ENCODE peak calls at places on chromosomes 4 and X, in eight cellular contexts. One of them, this sample, is unnamed. For H3K9me3, the result is how much of the 10 kb centered on the place peaks cover.

GRCh38 chrX:70254063-70254400 is 6.0 kb downstream of the P2RY4 start:
- DNase-seq in transverse colon: no peak
- DNase-seq in fibroblast of lung: no peak
- DNase-seq in gastrocnemius medialis: no peak
- DNase-seq in IMR-90: no peak
- DNase-seq in ascending aorta: no peak
- DNase-seq in CD8-positive, alpha-beta memory T cell: no peak
- DNase-seq in heart left ventricle: no peak
- DNase-seq in this sample: no peak

GRCh38 chr4:169625886-169626285 is 5.5 kb downstream of the CLCN3 start:
- DNase-seq in transverse colon: no peak
- DNase-seq in fibroblast of lung: no peak
- DNase-seq in ascending aorta: no peak
- DNase-seq in CD8-positive, alpha-beta memory T cell: no peak
- DNase-seq in gastrocnemius medialis: no peak
- DNase-seq in heart left ventricle: no peak
- DNase-seq in IMR-90: no peak
- DNase-seq in this sample: no peak

GRCh38 chrX:13253223-13253622 is 66.6 kb downstream of the ATXN3L start:
- DNase-seq in gastrocnemius medialis: no peak
- DNase-seq in heart left ventricle: no peak
- DNase-seq in IMR-90: no peak
- DNase-seq in ascending aorta: no peak
- DNase-seq in transverse colon: no peak
- DNase-seq in fibroblast of lung: no peak
- DNase-seq in CD8-positive, alpha-beta memory T cell: no peak
- DNase-seq in this sample: no peak

GRCh38 chr4:57137261-57137660 is 27.1 kb upstream of the IGFBP7 start:
- DNase-seq in heart left ventricle: no peak
- DNase-seq in CD8-positive, alpha-beta memory T cell: no peak
- DNase-seq in ascending aorta: no peak
- DNase-seq in IMR-90: no peak
- DNase-seq in fibroblast of lung: peak
- DNase-seq in gastrocnemius medialis: no peak
- DNase-seq in transverse colon: no peak
- DNase-seq in this sample: no peak

GRCh38 chr4:20248155-20248558 is 3.5 kb upstream of the SLIT2 start:
- DNase-seq in ascending aorta: no peak
- DNase-seq in IMR-90: peak
- DNase-seq in fibroblast of lung: peak
- DNase-seq in gastrocnemius medialis: no peak
- DNase-seq in heart left ventricle: no peak
- DNase-seq in CD8-positive, alpha-beta memory T cell: no peak
- DNase-seq in transverse colon: no peak
- DNase-seq in this sample: no peak

GRCh38 chr4:19494958-19495357 is 756.7 kb upstream of the SLIT2 start:
- DNase-seq in CD8-positive, alpha-beta memory T cell: no peak
- DNase-seq in gastrocnemius medialis: no peak
- DNase-seq in heart left ventricle: no peak
- DNase-seq in fibroblast of lung: peak
- DNase-seq in IMR-90: peak
- DNase-seq in transverse colon: no peak
- DNase-seq in ascending aorta: no peak
- DNase-seq in this sample: no peak

GRCh38 chrX:138897621-138898492 is 186.3 kb upstream of the FGF13 start:
- DNase-seq in IMR-90: no peak
- DNase-seq in fibroblast of lung: peak
- DNase-seq in CD8-positive, alpha-beta memory T cell: no peak
- DNase-seq in ascending aorta: no peak
- DNase-seq in heart left ventricle: no peak
- DNase-seq in transverse colon: no peak
- DNase-seq in gastrocnemius medialis: no peak
- DNase-seq in this sample: no peak

GRCh38 chr4:8574796-8575370 is 5.3 kb upstream of the GPR78 start:
- DNase-seq in CD8-positive, alpha-beta memory T cell: no peak
- DNase-seq in fibroblast of lung: no peak
- DNase-seq in gastrocnemius medialis: no peak
- DNase-seq in transverse colon: no peak
- DNase-seq in IMR-90: no peak
- DNase-seq in heart left ventricle: no peak
- DNase-seq in ascending aorta: no peak
- DNase-seq in this sample: peak

GRCh38 chr4:36187723-36188333 is 56.5 kb downstream of the ARAP2 start:
- DNase-seq in heart left ventricle: no peak
- DNase-seq in transverse colon: no peak
- DNase-seq in gastrocnemius medialis: no peak
- DNase-seq in IMR-90: peak
- DNase-seq in CD8-positive, alpha-beta memory T cell: peak
- DNase-seq in fibroblast of lung: peak
- DNase-seq in ascending aorta: no peak
- DNase-seq in this sample: no peak

GRCh38 chr4:128290526-128290925 is 2.9 kb upstream of the PGRMC2 start:
- DNase-seq in transverse colon: no peak
- DNase-seq in CD8-positive, alpha-beta memory T cell: no peak
- DNase-seq in IMR-90: no peak
- DNase-seq in fibroblast of lung: no peak
- DNase-seq in ascending aorta: no peak
- DNase-seq in gastrocnemius medialis: no peak
- DNase-seq in heart left ventricle: no peak
- DNase-seq in this sample: no peak

GRCh38 chr4:76570141-76570989 is 135.3 kb downstream of the SHROOM3 start:
- DNase-seq in fibroblast of lung: peak
- DNase-seq in heart left ventricle: no peak
- DNase-seq in CD8-positive, alpha-beta memory T cell: no peak
- DNase-seq in ascending aorta: no peak
- DNase-seq in IMR-90: peak
- DNase-seq in gastrocnemius medialis: no peak
- DNase-seq in transverse colon: no peak
- DNase-seq in this sample: no peak

GRCh38 chrX:78545233-78545632 is 113.9 kb downstream of the RTL3 start:
- DNase-seq in fibroblast of lung: no peak
- DNase-seq in heart left ventricle: no peak
- DNase-seq in transverse colon: no peak
- DNase-seq in IMR-90: no peak
- DNase-seq in CD8-positive, alpha-beta memory T cell: no peak
- DNase-seq in gastrocnemius medialis: no peak
- DNase-seq in ascending aorta: no peak
- DNase-seq in this sample: no peak

GRCh38 chr4:123706961-123707360 is 310.4 kb downstream of the SPRY1 start:
- DNase-seq in heart left ventricle: no peak
- DNase-seq in gastrocnemius medialis: no peak
- DNase-seq in fibroblast of lung: peak
- DNase-seq in CD8-positive, alpha-beta memory T cell: no peak
- DNase-seq in IMR-90: no peak
- DNase-seq in transverse colon: no peak
- DNase-seq in ascending aorta: no peak
- DNase-seq in this sample: no peak

GRCh38 chr4:183098723-183099536 is at the start of gene WWC2:
- DNase-seq in transverse colon: peak
- DNase-seq in fibroblast of lung: peak
- DNase-seq in CD8-positive, alpha-beta memory T cell: peak
- DNase-seq in IMR-90: peak
- DNase-seq in ascending aorta: peak
- DNase-seq in gastrocnemius medialis: peak
- DNase-seq in heart left ventricle: peak
- DNase-seq in this sample: peak

GRCh38 chr4:184506527-184507121 is 32.3 kb upstream of the IRF2 start:
- DNase-seq in ascending aorta: no peak
- DNase-seq in IMR-90: no peak
- DNase-seq in fibroblast of lung: no peak
- DNase-seq in gastrocnemius medialis: no peak
- DNase-seq in heart left ventricle: no peak
- DNase-seq in CD8-positive, alpha-beta memory T cell: no peak
- DNase-seq in transverse colon: peak
- DNase-seq in this sample: no peak

GRCh38 chr4:109296545-109296944 is 5.9 kb downstream of the COL25A1 start:
- DNase-seq in heart left ventricle: no peak
- DNase-seq in fibroblast of lung: peak
- DNase-seq in IMR-90: no peak
- DNase-seq in gastrocnemius medialis: no peak
- DNase-seq in ascending aorta: no peak
- DNase-seq in CD8-positive, alpha-beta memory T cell: no peak
- DNase-seq in transverse colon: no peak
- DNase-seq in this sample: no peak

GRCh38 chr4:119238068-119238722 is 25.7 kb downstream of the USP53 start:
- DNase-seq in heart left ventricle: no peak
- DNase-seq in gastrocnemius medialis: no peak
- DNase-seq in ascending aorta: no peak
- DNase-seq in IMR-90: peak
- DNase-seq in transverse colon: no peak
- DNase-seq in fibroblast of lung: no peak
- DNase-seq in CD8-positive, alpha-beta memory T cell: no peak
- DNase-seq in this sample: no peak

GRCh38 chr4:145155268-145155870 is 25.0 kb downstream of the OTUD4 start:
- DNase-seq in IMR-90: no peak
- DNase-seq in gastrocnemius medialis: no peak
- DNase-seq in fibroblast of lung: no peak
- DNase-seq in ascending aorta: no peak
- DNase-seq in heart left ventricle: no peak
- DNase-seq in transverse colon: no peak
- DNase-seq in CD8-positive, alpha-beta memory T cell: no peak
- DNase-seq in this sample: no peak

GRCh38 chr4:172989984-172990711 is 178.5 kb upstream of the GALNT7 start:
- DNase-seq in IMR-90: no peak
- DNase-seq in heart left ventricle: no peak
- DNase-seq in transverse colon: no peak
- DNase-seq in gastrocnemius medialis: no peak
- DNase-seq in fibroblast of lung: no peak
- DNase-seq in ascending aorta: no peak
- DNase-seq in CD8-positive, alpha-beta memory T cell: no peak
- DNase-seq in this sample: no peak

GRCh38 chr4:1640110-1640509 is 44.0 kb downstream of the FAM53A start:
- DNase-seq in IMR-90: no peak
- DNase-seq in fibroblast of lung: no peak
- DNase-seq in heart left ventricle: peak
- DNase-seq in gastrocnemius medialis: no peak
- DNase-seq in CD8-positive, alpha-beta memory T cell: no peak
- DNase-seq in ascending aorta: no peak
- DNase-seq in transverse colon: no peak
- DNase-seq in this sample: peak

GRCh38 chr4:1643971-1644735 is 40.0 kb downstream of the FAM53A start:
- DNase-seq in fibroblast of lung: no peak
- DNase-seq in ascending aorta: no peak
- DNase-seq in gastrocnemius medialis: no peak
- DNase-seq in IMR-90: no peak
- DNase-seq in transverse colon: no peak
- DNase-seq in heart left ventricle: no peak
- DNase-seq in CD8-positive, alpha-beta memory T cell: no peak
- DNase-seq in this sample: no peak

GRCh38 chr4:1641671-1642070 is 42.4 kb downstream of the FAM53A start:
- DNase-seq in IMR-90: no peak
- DNase-seq in heart left ventricle: peak
- DNase-seq in ascending aorta: no peak
- DNase-seq in CD8-positive, alpha-beta memory T cell: no peak
- DNase-seq in gastrocnemius medialis: no peak
- DNase-seq in transverse colon: no peak
- DNase-seq in fibroblast of lung: no peak
- DNase-seq in this sample: no peak

GRCh38 chr4:1644906-1645657 is 39.0 kb downstream of the FAM53A start:
- DNase-seq in gastrocnemius medialis: no peak
- DNase-seq in transverse colon: peak
- DNase-seq in heart left ventricle: peak
- DNase-seq in ascending aorta: no peak
- DNase-seq in fibroblast of lung: peak
- DNase-seq in CD8-positive, alpha-beta memory T cell: no peak
- DNase-seq in IMR-90: no peak
- DNase-seq in this sample: peak

GRCh38 chr4:1642196-1642951 is 41.7 kb downstream of the FAM53A start:
- DNase-seq in heart left ventricle: peak
- DNase-seq in ascending aorta: no peak
- DNase-seq in transverse colon: no peak
- DNase-seq in CD8-positive, alpha-beta memory T cell: no peak
- DNase-seq in gastrocnemius medialis: no peak
- DNase-seq in fibroblast of lung: no peak
- DNase-seq in IMR-90: no peak
- DNase-seq in this sample: peak
- H3K27ac ChIP-seq in heart left ventricle: no peak
- H3K27ac ChIP-seq in ascending aorta: no peak
- H3K27ac ChIP-seq in transverse colon: no peak
- H3K27ac ChIP-seq in CD8-positive, alpha-beta memory T cell: no peak
- H3K27ac ChIP-seq in gastrocnemius medialis: no peak
- H3K27ac ChIP-seq in fibroblast of lung: no peak
- H3K27ac ChIP-seq in IMR-90: no peak
- H3K27ac ChIP-seq in this sample: no peak

GRCh38 chr4:86603486-86603885 is 9.4 kb downstream of the PTPN13 start:
- DNase-seq in transverse colon: no peak
- DNase-seq in gastrocnemius medialis: no peak
- DNase-seq in fibroblast of lung: no peak
- DNase-seq in IMR-90: no peak
- DNase-seq in CD8-positive, alpha-beta memory T cell: no peak
- DNase-seq in heart left ventricle: no peak
- DNase-seq in ascending aorta: no peak
- DNase-seq in this sample: no peak
- H3K9me3 ChIP-seq in transverse colon: under half
- H3K9me3 ChIP-seq in gastrocnemius medialis: under half
- H3K9me3 ChIP-seq in fibroblast of lung: under half
- H3K9me3 ChIP-seq in IMR-90: under half
- H3K9me3 ChIP-seq in CD8-positive, alpha-beta memory T cell: under half
- H3K9me3 ChIP-seq in heart left ventricle: under half
- H3K9me3 ChIP-seq in ascending aorta: under half
- H3K9me3 ChIP-seq in this sample: under half

GRCh38 chrX:155880586-155881157 is 473 bp upstream of the VAMP7 start:
- DNase-seq in heart left ventricle: no peak
- DNase-seq in CD8-positive, alpha-beta memory T cell: no peak
- DNase-seq in ascending aorta: no peak
- DNase-seq in IMR-90: no peak
- DNase-seq in fibroblast of lung: peak
- DNase-seq in gastrocnemius medialis: no peak
- DNase-seq in transverse colon: no peak
- DNase-seq in this sample: no peak
- H3K27ac ChIP-seq in heart left ventricle: peak
- H3K27ac ChIP-seq in CD8-positive, alpha-beta memory T cell: peak
- H3K27ac ChIP-seq in ascending aorta: peak
- H3K27ac ChIP-seq in IMR-90: peak
- H3K27ac ChIP-seq in fibroblast of lung: peak
- H3K27ac ChIP-seq in gastrocnemius medialis: peak
- H3K27ac ChIP-seq in transverse colon: peak
- H3K27ac ChIP-seq in this sample: no peak

DNA sequence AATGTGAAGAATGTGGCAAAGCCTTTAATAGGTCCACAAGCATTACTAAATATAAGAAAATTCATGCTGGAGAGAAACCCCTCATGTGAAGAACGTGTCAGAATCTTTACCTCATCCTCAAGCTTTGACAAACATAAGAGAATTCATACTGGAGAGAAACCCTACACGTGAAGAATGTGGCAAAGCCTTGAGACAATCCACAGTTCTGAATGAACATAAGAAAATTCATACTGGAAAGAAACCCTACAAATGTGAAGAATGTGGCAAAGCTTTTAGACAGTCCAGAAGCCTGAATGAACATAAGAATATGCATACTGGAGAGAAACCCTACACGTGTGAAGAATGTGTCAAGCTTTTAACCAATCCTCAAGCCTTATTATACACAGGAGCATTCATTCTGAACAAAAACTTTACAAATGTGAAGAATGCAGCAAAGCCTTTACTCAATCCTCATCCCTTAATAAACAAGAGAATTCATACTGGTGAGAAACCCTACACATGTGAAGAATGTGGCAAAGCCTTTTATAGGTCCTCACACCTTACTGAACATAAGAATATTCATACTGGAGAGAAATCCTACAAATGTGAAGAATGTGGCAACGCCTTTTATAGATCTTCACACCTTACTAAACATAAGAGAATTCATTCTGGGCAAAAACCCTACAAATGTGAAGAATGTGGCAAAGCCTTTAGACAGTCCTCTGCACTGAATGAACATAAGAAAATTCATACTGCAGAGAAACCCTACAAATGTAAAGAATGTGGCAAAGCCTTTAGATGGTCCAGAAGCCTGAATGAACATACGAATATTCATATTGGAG is 51.1 kb downstream of the ZNF732 start:
- DNase-seq in transverse colon: no peak
- DNase-seq in CD8-positive, alpha-beta memory T cell: no peak
- DNase-seq in ascending aorta: no peak
- DNase-seq in gastrocnemius medialis: no peak
- DNase-seq in fibroblast of lung: no peak
- DNase-seq in IMR-90: no peak
- DNase-seq in heart left ventricle: no peak
- DNase-seq in this sample: no peak
- H3K9me3 ChIP-seq in transverse colon: half or more
- H3K9me3 ChIP-seq in CD8-positive, alpha-beta memory T cell: under half
- H3K9me3 ChIP-seq in ascending aorta: half or more
- H3K9me3 ChIP-seq in gastrocnemius medialis: under half
- H3K9me3 ChIP-seq in fibroblast of lung: under half
- H3K9me3 ChIP-seq in IMR-90: under half
- H3K9me3 ChIP-seq in heart left ventricle: half or more
- H3K9me3 ChIP-seq in this sample: under half